ENCODE peak calls at places on chromosome 14, in eight cellular contexts. One of them, this sample, is unnamed.

GRCh38 chr14:77989441-77989891 is 180.7 kb upstream of the NRXN3 start:
- DNase-seq in upper lobe of right lung: no peak
- DNase-seq in heart right ventricle: peak; percentile 51
- DNase-seq in breast epithelium: no peak
- DNase-seq in left ventricle myocardium inferior: peak; percentile 23
- DNase-seq in A549: no peak
- DNase-seq in OCI-LY7: no peak
- DNase-seq in sigmoid colon: no peak
- DNase-seq in this sample: no peak

GRCh38 chr14:94485944-94486841 is 10.2 kb upstream of the SERPINA9 start:
- DNase-seq in A549: peak; percentile 63
- DNase-seq in left ventricle myocardium inferior: peak; percentile 27
- DNase-seq in heart right ventricle: peak; percentile 11
- DNase-seq in sigmoid colon: peak; percentile 71
- DNase-seq in upper lobe of right lung: peak; percentile 74
- DNase-seq in breast epithelium: no peak
- DNase-seq in OCI-LY7: peak; percentile 34
- DNase-seq in this sample: peak; percentile 26

GRCh38 chr14:56846970-56847928 is 37.0 kb upstream of the OTX2 start:
- DNase-seq in heart right ventricle: no peak
- DNase-seq in breast epithelium: no peak
- DNase-seq in sigmoid colon: no peak
- DNase-seq in OCI-LY7: no peak
- DNase-seq in A549: no peak
- DNase-seq in left ventricle myocardium inferior: no peak
- DNase-seq in upper lobe of right lung: no peak
- DNase-seq in this sample: no peak

GRCh38 chr14:57692671-57693070 is 173.2 kb downstream of the SLC35F4 start:
- DNase-seq in heart right ventricle: no peak
- DNase-seq in A549: peak; percentile 26
- DNase-seq in OCI-LY7: peak; percentile 23
- DNase-seq in upper lobe of right lung: no peak
- DNase-seq in sigmoid colon: no peak
- DNase-seq in left ventricle myocardium inferior: no peak
- DNase-seq in breast epithelium: no peak
- DNase-seq in this sample: no peak

GRCh38 chr14:58690801-58691516 is 53.2 kb downstream of the DACT1 start:
- DNase-seq in breast epithelium: no peak
- DNase-seq in heart right ventricle: no peak
- DNase-seq in OCI-LY7: no peak
- DNase-seq in left ventricle myocardium inferior: no peak
- DNase-seq in A549: no peak
- DNase-seq in upper lobe of right lung: peak; percentile 68
- DNase-seq in sigmoid colon: no peak
- DNase-seq in this sample: no peak

GRCh38 chr14:105168496-105168978 is at the start of gene JAG2:
- DNase-seq in OCI-LY7: peak; percentile 64
- DNase-seq in A549: peak; percentile 69
- DNase-seq in left ventricle myocardium inferior: peak; percentile 67
- DNase-seq in breast epithelium: no peak
- DNase-seq in heart right ventricle: peak; percentile 72
- DNase-seq in upper lobe of right lung: peak; percentile 83
- DNase-seq in sigmoid colon: no peak
- DNase-seq in this sample: peak; percentile 47

GRCh38 chr14:94411638-94412037 is 23.2 kb upstream of the SERPINA1 start:
- DNase-seq in sigmoid colon: no peak
- DNase-seq in breast epithelium: no peak
- DNase-seq in OCI-LY7: no peak
- DNase-seq in left ventricle myocardium inferior: no peak
- DNase-seq in A549: no peak
- DNase-seq in heart right ventricle: no peak
- DNase-seq in upper lobe of right lung: no peak
- DNase-seq in this sample: no peak

GRCh38 chr14:53035796-53036195 is 84.9 kb upstream of the FERMT2 start:
- DNase-seq in breast epithelium: no peak
- DNase-seq in A549: no peak
- DNase-seq in upper lobe of right lung: no peak
- DNase-seq in OCI-LY7: no peak
- DNase-seq in sigmoid colon: no peak
- DNase-seq in heart right ventricle: no peak
- DNase-seq in left ventricle myocardium inferior: no peak
- DNase-seq in this sample: no peak

GRCh38 chr14:31229638-31230229 is 22.1 kb upstream of the HECTD1 start:
- DNase-seq in upper lobe of right lung: peak; percentile 68
- DNase-seq in sigmoid colon: peak; percentile 78
- DNase-seq in breast epithelium: no peak
- DNase-seq in left ventricle myocardium inferior: peak; percentile 41
- DNase-seq in heart right ventricle: peak; percentile 46
- DNase-seq in A549: peak; percentile 98
- DNase-seq in OCI-LY7: no peak
- DNase-seq in this sample: no peak

GRCh38 chr14:60561845-60562746 is 53.1 kb downstream of the SIX6 start:
- DNase-seq in A549: peak; percentile 52
- DNase-seq in upper lobe of right lung: no peak
- DNase-seq in left ventricle myocardium inferior: no peak
- DNase-seq in heart right ventricle: peak; percentile 27
- DNase-seq in OCI-LY7: peak; percentile 90
- DNase-seq in sigmoid colon: peak; percentile 67
- DNase-seq in breast epithelium: no peak
- DNase-seq in this sample: no peak

DNA sequence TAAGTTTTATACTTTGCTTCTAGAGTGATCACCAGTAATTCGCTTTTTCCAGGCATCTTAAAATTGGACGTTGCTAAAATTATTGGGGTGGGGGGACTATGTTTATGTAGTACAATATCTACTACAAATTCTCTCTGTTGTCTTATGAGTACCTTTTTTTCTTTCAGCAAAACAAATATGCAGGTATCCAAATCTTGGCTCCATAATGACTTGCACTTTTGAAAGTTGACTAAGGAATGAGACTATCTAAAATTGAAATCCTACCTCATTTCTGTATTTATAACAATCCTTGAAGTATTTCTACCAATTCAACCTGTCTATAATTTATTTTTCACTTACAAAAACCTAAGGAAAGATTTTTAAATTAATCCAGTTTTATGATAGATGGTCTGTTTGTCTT is 2.4 kb downstream of the DYNC1H1 start:
- DNase-seq in OCI-LY7: no peak
- DNase-seq in left ventricle myocardium inferior: no peak
- DNase-seq in A549: no peak
- DNase-seq in upper lobe of right lung: no peak
- DNase-seq in breast epithelium: no peak
- DNase-seq in heart right ventricle: no peak
- DNase-seq in sigmoid colon: no peak
- DNase-seq in this sample: no peak
- H3K27ac ChIP-seq in OCI-LY7: no peak overlapping the region
- H3K27ac ChIP-seq in left ventricle myocardium inferior: peak overlapping the region; percentile 97
- H3K27ac ChIP-seq in A549: peak overlapping the region; percentile 94
- H3K27ac ChIP-seq in upper lobe of right lung: no peak overlapping the region
- H3K27ac ChIP-seq in breast epithelium: no peak overlapping the region
- H3K27ac ChIP-seq in heart right ventricle: no peak overlapping the region
- H3K27ac ChIP-seq in sigmoid colon: peak overlapping the region; percentile 98
- H3K27ac ChIP-seq in this sample: no peak overlapping the region

DNA sequence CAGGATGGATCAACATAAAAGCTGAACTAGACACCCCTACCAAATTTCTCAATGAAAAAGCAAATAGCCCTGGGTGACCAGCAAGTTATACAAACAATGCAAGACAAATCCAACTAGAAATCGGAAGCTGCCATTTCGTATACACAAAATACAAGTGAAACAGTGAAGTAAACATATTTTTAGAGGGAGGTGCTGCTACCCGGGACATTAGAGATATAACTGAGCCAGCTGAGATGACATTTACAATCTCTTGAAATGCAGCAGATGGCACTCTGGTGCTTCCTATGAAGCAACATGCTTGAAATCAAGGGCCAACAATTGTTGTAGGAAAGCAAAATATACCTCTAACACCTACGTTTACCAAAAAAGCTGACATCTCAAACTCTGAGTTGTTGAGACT is 25.5 kb downstream of the BDKRB1 start:
- DNase-seq in heart right ventricle: no peak
- DNase-seq in sigmoid colon: no peak
- DNase-seq in OCI-LY7: no peak
- DNase-seq in left ventricle myocardium inferior: no peak
- DNase-seq in A549: no peak
- DNase-seq in upper lobe of right lung: no peak
- DNase-seq in breast epithelium: no peak
- DNase-seq in this sample: no peak
- TF ChIP-seq CTCF in heart right ventricle: no peak
- TF ChIP-seq CTCF in sigmoid colon: no peak
- TF ChIP-seq CTCF in OCI-LY7: no peak
- TF ChIP-seq CTCF in left ventricle myocardium inferior: no peak
- TF ChIP-seq CTCF in A549: peak; percentile 17
- TF ChIP-seq CTCF in upper lobe of right lung: no peak
- TF ChIP-seq CTCF in breast epithelium: no peak
- TF ChIP-seq CTCF in this sample: no peak

GRCh38 chr14:20195911-20196310 is 5.2 kb downstream of the OR11G2 start:
- DNase-seq in OCI-LY7: no peak
- DNase-seq in heart right ventricle: no peak
- DNase-seq in left ventricle myocardium inferior: no peak
- DNase-seq in sigmoid colon: no peak
- DNase-seq in upper lobe of right lung: no peak
- DNase-seq in A549: no peak
- DNase-seq in breast epithelium: no peak
- DNase-seq in this sample: no peak

GRCh38 chr14:20197459-20197858 is 6.8 kb downstream of the OR11G2 start:
- DNase-seq in A549: no peak
- DNase-seq in sigmoid colon: no peak
- DNase-seq in upper lobe of right lung: peak; percentile 64
- DNase-seq in left ventricle myocardium inferior: no peak
- DNase-seq in breast epithelium: no peak
- DNase-seq in heart right ventricle: no peak
- DNase-seq in OCI-LY7: no peak
- DNase-seq in this sample: no peak

GRCh38 chr14:20194101-20194500 is 3.4 kb downstream of the OR11G2 start:
- DNase-seq in breast epithelium: no peak
- DNase-seq in upper lobe of right lung: no peak
- DNase-seq in A549: no peak
- DNase-seq in left ventricle myocardium inferior: no peak
- DNase-seq in heart right ventricle: no peak
- DNase-seq in sigmoid colon: no peak
- DNase-seq in OCI-LY7: no peak
- DNase-seq in this sample: no peak

DNA sequence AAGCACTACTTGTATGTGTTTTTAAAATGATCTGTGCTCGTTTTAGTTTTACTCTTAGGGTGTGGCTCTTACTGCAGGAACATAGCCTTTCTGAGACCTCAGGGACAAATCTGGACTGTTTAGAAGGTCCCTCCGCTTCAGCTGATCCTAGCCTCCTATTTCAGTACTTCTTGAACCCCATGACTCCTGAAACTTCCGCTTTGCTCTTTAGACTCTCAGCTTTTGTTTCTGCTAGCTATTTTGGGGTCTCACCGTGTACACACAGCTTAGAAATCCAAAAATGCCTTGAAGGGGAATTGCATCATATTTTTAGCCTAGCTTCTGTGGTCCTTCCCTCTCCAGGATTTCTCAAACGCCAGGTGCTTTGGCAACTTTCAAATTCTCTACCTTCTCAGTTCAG is 8.3 kb downstream of the OR11G2 start:
- DNase-seq in sigmoid colon: no peak
- DNase-seq in heart right ventricle: no peak
- DNase-seq in upper lobe of right lung: no peak
- DNase-seq in breast epithelium: no peak
- DNase-seq in OCI-LY7: no peak
- DNase-seq in A549: no peak
- DNase-seq in left ventricle myocardium inferior: no peak
- DNase-seq in this sample: no peak
- H3K9me3 ChIP-seq in sigmoid colon: no peaks in the 10 kb centered on the region
- H3K9me3 ChIP-seq in heart right ventricle: no peaks in the 10 kb centered on the region
- H3K9me3 ChIP-seq in upper lobe of right lung: no peaks in the 10 kb centered on the region
- H3K9me3 ChIP-seq in breast epithelium: no peaks in the 10 kb centered on the region
- H3K9me3 ChIP-seq in OCI-LY7: no peaks in the 10 kb centered on the region
- H3K9me3 ChIP-seq in A549: no peaks in the 10 kb centered on the region
- H3K9me3 ChIP-seq in left ventricle myocardium inferior: no peaks in the 10 kb centered on the region
- H3K9me3 ChIP-seq in this sample: no peaks in the 10 kb centered on the region

GRCh38 chr14:68145036-68145435 is 325.5 kb downstream of the RAD51B start:
- DNase-seq in left ventricle myocardium inferior: no peak
- DNase-seq in breast epithelium: no peak
- DNase-seq in heart right ventricle: no peak
- DNase-seq in A549: no peak
- DNase-seq in sigmoid colon: no peak
- DNase-seq in OCI-LY7: no peak
- DNase-seq in upper lobe of right lung: no peak
- DNase-seq in this sample: no peak
- H3K27ac ChIP-seq in left ventricle myocardium inferior: peak overlapping the region; percentile 89
- H3K27ac ChIP-seq in breast epithelium: peak overlapping the region; percentile 92
- H3K27ac ChIP-seq in heart right ventricle: peak overlapping the region; percentile 2
- H3K27ac ChIP-seq in A549: peak overlapping the region; percentile 98
- H3K27ac ChIP-seq in sigmoid colon: peak overlapping the region; percentile 87
- H3K27ac ChIP-seq in OCI-LY7: no peak overlapping the region
- H3K27ac ChIP-seq in upper lobe of right lung: peak overlapping the region; percentile 69
- H3K27ac ChIP-seq in this sample: no peak overlapping the region